ENCODE peak calls at places on chromosomes 4 and X, in four cellular contexts. L is foreskin fibroblast, T is heart right ventricle, P is mesothelial cell of epicardium. H is an unnamed sample.

GRCh38 chrX:46665232-46666162 is 91.9 kb downstream of the CHST7 start:
- DNase-seq in P (no peak), L (peak), T (no peak), H (no peak)

GRCh38 chr4:158521490-158522111 is at the start of gene RXFP1:
- DNase-seq in L (peak), P (no peak), T (no peak), H (no peak)

GRCh38 chr4:140188975-140189374 is 35.0 kb upstream of the MAML3 start:
- DNase-seq in T (no peak), L (peak), P (no peak), H (no peak)

GRCh38 chr4:5969336-5969735 is 48.9 kb downstream of the C4orf50 start:
- DNase-seq in P (no peak), T (no peak), L (no peak), H (no peak)

GRCh38 chrX:38500886-38501285 is 60.5 kb upstream of the TSPAN7 start:
- DNase-seq in P (no peak), T (no peak), L (no peak), H (no peak)

GRCh38 chrX:143873343-143873742 is 10.5 kb upstream of the UBE2NL start:
- DNase-seq in P (no peak), L (peak), T (no peak), H (no peak)

GRCh38 chr4:77819836-77820679 is 890 bp upstream of the CNOT6L start:
- DNase-seq in P (peak), T (peak), L (peak), H (peak)

GRCh38 chr4:77248805-77249204 is 91.8 kb downstream of the CCNG2 start:
- DNase-seq in L (no peak), P (no peak), T (no peak), H (no peak)

GRCh38 chrX:101691823-101692222 is 32.2 kb upstream of the ARMCX2 start:
- DNase-seq in L (no peak), P (no peak), T (no peak), H (no peak)

GRCh38 chr4:36394352-36394903 is 113.0 kb downstream of the DTHD1 start:
- DNase-seq in P (no peak), T (no peak), L (no peak), H (no peak)

GRCh38 chrX:20139966-20140365 is 1.7 kb downstream of the EIF1AX start:
- DNase-seq in P (no peak), L (peak), T (no peak), H (no peak)

GRCh38 chr4:145280541-145280940 is 100.2 kb upstream of the OTUD4 start:
- DNase-seq in L (no peak), P (no peak), T (no peak), H (no peak)

GRCh38 chr4:109256847-109257246 is 45.6 kb downstream of the COL25A1 start:
- DNase-seq in P (no peak), L (no peak), T (no peak), H (no peak)

DNA sequence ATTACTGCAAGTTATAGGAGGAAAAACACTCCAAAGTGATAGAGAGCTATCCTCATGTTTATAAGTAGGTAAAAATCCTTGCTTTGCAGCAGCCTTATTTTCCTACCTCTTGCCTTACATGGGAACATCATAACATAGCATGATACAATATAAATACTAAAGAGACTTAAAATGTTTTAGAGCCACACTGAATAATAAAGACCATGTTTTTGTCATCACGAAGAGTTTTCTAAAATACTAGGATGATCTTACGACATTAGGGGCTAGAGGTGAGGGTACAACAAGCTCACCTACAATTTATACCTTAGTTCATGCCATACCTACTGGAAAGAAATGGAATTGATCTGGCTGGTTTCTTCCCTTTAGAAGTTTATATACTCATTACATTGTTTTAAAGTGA is 184.8 kb downstream of the FBXW7 start:
- DNase-seq in L (no peak), P (no peak), T (no peak), H (no peak)
- TF ChIP-seq CTCF in L (no peak), P (no peak), T (no peak), H (no peak)

GRCh38 chrX:18575744-18576143 is 96.2 kb downstream of the RS1 start:
- DNase-seq in L (no peak), P (no peak), T (no peak), H (no peak)
- TF ChIP-seq CTCF in L (no peak), P (no peak), T (no peak), H (no peak)

GRCh38 chrX:18920566-18920965 is 63.3 kb downstream of the PHKA2 start:
- DNase-seq in P (no peak), T (no peak), L (no peak), H (no peak)
- TF ChIP-seq CTCF in P (no peak), T (no peak), L (no peak), H (no peak)

GRCh38 chr4:39426728-39427127 is 20.0 kb downstream of the KLB start:
- DNase-seq in T (no peak), P (no peak), L (no peak), H (no peak)
- TF ChIP-seq CTCF in T (no peak), P (no peak), L (no peak), H (no peak)